ENCODE peak calls at places on chromosomes 5 and 9, in seven cellular contexts. One of them, this sample, is unnamed.

GRCh38 chr9:119963798-119964372 is 594.6 kb upstream of the BRINP1 start:
- DNase-seq in bronchial epithelial cell: peak
- DNase-seq in memory B cell: no peak
- DNase-seq in skeletal muscle cell: peak
- DNase-seq in B cell: no peak
- DNase-seq in activated naive CD4-positive, alpha-beta T cell: no peak
- DNase-seq in GM04503: peak
- DNase-seq in this sample: no peak

GRCh38 chr5:177966009-177966838 is 29.8 kb downstream of the PROP1 start:
- DNase-seq in activated naive CD4-positive, alpha-beta T cell: no peak
- DNase-seq in bronchial epithelial cell: no peak
- DNase-seq in GM04503: no peak
- DNase-seq in skeletal muscle cell: no peak
- DNase-seq in memory B cell: no peak
- DNase-seq in B cell: no peak
- DNase-seq in this sample: no peak

GRCh38 chr5:35239911-35240610 is 9.8 kb upstream of the PRLR start:
- DNase-seq in B cell: no peak
- DNase-seq in bronchial epithelial cell: no peak
- DNase-seq in memory B cell: no peak
- DNase-seq in skeletal muscle cell: no peak
- DNase-seq in GM04503: no peak
- DNase-seq in activated naive CD4-positive, alpha-beta T cell: no peak
- DNase-seq in this sample: no peak

GRCh38 chr5:102627311-102627710 is 127.8 kb upstream of the PAM start:
- DNase-seq in GM04503: no peak
- DNase-seq in memory B cell: no peak
- DNase-seq in skeletal muscle cell: no peak
- DNase-seq in B cell: no peak
- DNase-seq in activated naive CD4-positive, alpha-beta T cell: no peak
- DNase-seq in bronchial epithelial cell: peak
- DNase-seq in this sample: no peak

GRCh38 chr5:174796711-174797192 is 72.4 kb downstream of the MSX2 start:
- DNase-seq in memory B cell: no peak
- DNase-seq in bronchial epithelial cell: no peak
- DNase-seq in activated naive CD4-positive, alpha-beta T cell: no peak
- DNase-seq in skeletal muscle cell: no peak
- DNase-seq in GM04503: no peak
- DNase-seq in B cell: no peak
- DNase-seq in this sample: no peak

GRCh38 chr9:136204838-136205706 is at the start of gene LHX3:
- DNase-seq in activated naive CD4-positive, alpha-beta T cell: peak
- DNase-seq in skeletal muscle cell: no peak
- DNase-seq in memory B cell: no peak
- DNase-seq in B cell: peak
- DNase-seq in GM04503: no peak
- DNase-seq in bronchial epithelial cell: no peak
- DNase-seq in this sample: no peak

GRCh38 chr5:136750507-136750906 is 385.2 kb upstream of the TRPC7 start:
- DNase-seq in skeletal muscle cell: no peak
- DNase-seq in GM04503: no peak
- DNase-seq in memory B cell: no peak
- DNase-seq in bronchial epithelial cell: no peak
- DNase-seq in B cell: no peak
- DNase-seq in activated naive CD4-positive, alpha-beta T cell: no peak
- DNase-seq in this sample: no peak

GRCh38 chr5:43042176-43042625 is 2.1 kb upstream of the ANXA2R start:
- DNase-seq in memory B cell: peak
- DNase-seq in GM04503: peak
- DNase-seq in activated naive CD4-positive, alpha-beta T cell: peak
- DNase-seq in skeletal muscle cell: no peak
- DNase-seq in bronchial epithelial cell: peak
- DNase-seq in B cell: peak
- DNase-seq in this sample: peak

GRCh38 chr5:82092-82491 is 9.9 kb upstream of the PLEKHG4B start:
- DNase-seq in GM04503: no peak
- DNase-seq in B cell: no peak
- DNase-seq in memory B cell: no peak
- DNase-seq in skeletal muscle cell: no peak
- DNase-seq in activated naive CD4-positive, alpha-beta T cell: no peak
- DNase-seq in bronchial epithelial cell: no peak
- DNase-seq in this sample: no peak

GRCh38 chr9:127905788-127906191 is 6.4 kb upstream of the ST6GALNAC6 start:
- DNase-seq in bronchial epithelial cell: no peak
- DNase-seq in GM04503: no peak
- DNase-seq in B cell: peak
- DNase-seq in activated naive CD4-positive, alpha-beta T cell: peak
- DNase-seq in skeletal muscle cell: no peak
- DNase-seq in memory B cell: peak
- DNase-seq in this sample: peak

GRCh38 chr9:124399323-124399962 is 15.8 kb downstream of the PSMB7 start:
- DNase-seq in skeletal muscle cell: peak
- DNase-seq in GM04503: peak
- DNase-seq in bronchial epithelial cell: no peak
- DNase-seq in activated naive CD4-positive, alpha-beta T cell: no peak
- DNase-seq in B cell: no peak
- DNase-seq in memory B cell: no peak
- DNase-seq in this sample: no peak

GRCh38 chr5:153827407-153827806 is 211.3 kb downstream of the FAM114A2 start:
- DNase-seq in activated naive CD4-positive, alpha-beta T cell: no peak
- DNase-seq in skeletal muscle cell: no peak
- DNase-seq in GM04503: no peak
- DNase-seq in bronchial epithelial cell: no peak
- DNase-seq in B cell: no peak
- DNase-seq in memory B cell: no peak
- DNase-seq in this sample: no peak